ENCODE peak calls at places on chromosomes 1 and 21, in ten cellular contexts. Q is activated T-helper 1 cell treated with anti-CD3 and anti-CD28 coated beads, Interleukin-2, amount 50 U/mL, for 16 hours; D is stimulated activated CD4-positive, alpha-beta T cell treated with anti-CD3 and anti-CD28 coated beads, Interleukin-4, amount 100 ng/mL, for 1 hour; J is transverse colon; K is cardiac septum; Z is fibroblast of mammary gland; V is thyroid gland; P is RPMI7951; R is activated naive CD8-positive, alpha-beta T cell treated with anti-CD3 and anti-CD28 coated beads, Interleukin-2, amount 50 U/mL, for 24 hours; O is COR-L47. I is an unnamed sample.

GRCh38 chr1:212218911-212219310 is 66.3 kb upstream of the PPP2R5A start:
- DNase-seq in Q (no peak), D (no peak), J (no peak), K (no peak), Z (peak), V (no peak), P (peak), R (no peak), O (no peak), I (no peak)

GRCh38 chr1:176954242-176954641 is 210.3 kb downstream of the ASTN1 start:
- DNase-seq in Q (no peak), D (no peak), J (no peak), K (no peak), Z (peak), V (no peak), P (no peak), R (no peak), O (peak), I (no peak)

GRCh38 chr1:202351725-202352124 is 3.2 kb downstream of the PPP1R12B start:
- DNase-seq in Q (no peak), D (no peak), J (no peak), K (no peak), Z (peak), V (peak), P (no peak), R (no peak), O (no peak), I (no peak)

GRCh38 chr21:39105341-39105765 is 77.9 kb downstream of the PSMG1 start:
- DNase-seq in Q (no peak), D (no peak), J (no peak), K (no peak), Z (no peak), V (no peak), P (no peak), R (no peak), O (no peak), I (no peak)

GRCh38 chr1:58896211-58897183 is 112.7 kb upstream of the JUN start:
- DNase-seq in Q (no peak), D (no peak), J (peak), K (peak), Z (no peak), V (no peak), P (peak), R (no peak), O (peak), I (peak)

GRCh38 chr1:210129759-210130158 is 102.8 kb upstream of the SERTAD4 start:
- DNase-seq in Q (no peak), D (no peak), J (no peak), K (no peak), Z (no peak), V (no peak), P (peak), R (no peak), O (no peak), I (no peak)

GRCh38 chr1:152013664-152014237 is 20.1 kb upstream of the S100A10 start:
- DNase-seq in Q (no peak), D (peak), J (peak), K (no peak), Z (peak), V (peak), P (peak), R (peak), O (no peak), I (no peak)

GRCh38 chr1:230306158-230306557 is 120.0 kb downstream of the PGBD5 start:
- DNase-seq in Q (no peak), D (peak), J (no peak), K (peak), Z (no peak), V (no peak), P (no peak), R (peak), O (no peak), I (peak)

GRCh38 chr1:26277261-26277661 is 2.6 kb upstream of the SH3BGRL3 start:
- DNase-seq in Q (no peak), D (no peak), J (peak), K (no peak), Z (no peak), V (no peak), P (no peak), R (no peak), O (no peak), I (no peak)

GRCh38 chr1:109497449-109498160 is 3.7 kb downstream of the CYB561D1 start:
- DNase-seq in Q (no peak), D (no peak), J (no peak), K (no peak), Z (no peak), V (no peak), P (no peak), R (no peak), O (no peak), I (no peak)

GRCh38 chr1:84402060-84402459 is 3.8 kb downstream of the DNASE2B start:
- DNase-seq in Q (no peak), D (no peak), J (no peak), K (no peak), Z (peak), V (no peak), P (no peak), R (no peak), O (no peak), I (no peak)

GRCh38 chr1:39046811-39047210 is 20.7 kb downstream of the NDUFS5 start:
- DNase-seq in Q (no peak), D (no peak), J (no peak), K (no peak), Z (peak), V (no peak), P (peak), R (no peak), O (no peak), I (no peak)

GRCh38 chr1:145785481-145785880 is 38.4 kb downstream of the RNF115 start:
- DNase-seq in Q (no peak), D (no peak), J (no peak), K (no peak), Z (no peak), V (no peak), P (no peak), R (no peak), O (no peak), I (no peak)

GRCh38 chr1:160410412-160411005 is 10.1 kb downstream of the VANGL2 start:
- DNase-seq in Q (no peak), D (no peak), J (no peak), K (no peak), Z (no peak), V (no peak), P (no peak), R (no peak), O (no peak), I (no peak)

GRCh38 chr1:8817413-8818324 is at the start of gene RERE:
- DNase-seq in Q (peak), D (peak), J (peak), K (peak), Z (peak), V (peak), P (peak), R (peak), O (peak), I (peak)

GRCh38 chr1:156600733-156601121 is 552 bp downstream of the GPATCH4 start:
- DNase-seq in Q (no peak), D (no peak), J (no peak), K (peak), Z (peak), V (no peak), P (no peak), R (peak), O (no peak), I (no peak)

GRCh38 chr1:11707621-11708276 is 16.2 kb downstream of the DRAXIN start:
- DNase-seq in Q (no peak), D (no peak), J (peak), K (peak), Z (no peak), V (peak), P (no peak), R (no peak), O (peak), I (no peak)

GRCh38 chr1:108068141-108068540 is 103.2 kb upstream of the VAV3 start:
- DNase-seq in Q (no peak), D (no peak), J (no peak), K (no peak), Z (no peak), V (no peak), P (no peak), R (no peak), O (no peak), I (no peak)

GRCh38 chr21:41778974-41779600 is 12.2 kb upstream of the RIPK4 start:
- DNase-seq in Q (no peak), D (no peak), J (peak), K (no peak), Z (no peak), V (no peak), P (no peak), R (no peak), O (no peak), I (no peak)

GRCh38 chr1:100009458-100009857 is 39.7 kb downstream of the SLC35A3 start:
- DNase-seq in Q (no peak), D (no peak), J (no peak), K (no peak), Z (peak), V (no peak), P (peak), R (no peak), O (no peak), I (no peak)

GRCh38 chr1:103514920-103515503 is 10.5 kb upstream of the RNPC3 start:
- DNase-seq in Q (no peak), D (no peak), J (no peak), K (no peak), Z (peak), V (no peak), P (peak), R (no peak), O (peak), I (no peak)

GRCh38 chr21:44462090-44462833 is 7.0 kb downstream of the LRRC3 start:
- DNase-seq in Q (no peak), D (no peak), J (no peak), K (no peak), Z (no peak), V (no peak), P (no peak), R (no peak), O (no peak), I (no peak)

GRCh38 chr21:35026617-35027557 is 22.2 kb downstream of the RUNX1 start:
- DNase-seq in Q (peak), D (peak), J (peak), K (peak), Z (no peak), V (peak), P (peak), R (peak), O (no peak), I (peak)

GRCh38 chr21:29434081-29434480 is 135.4 kb downstream of the BACH1 start:
- DNase-seq in Q (no peak), D (no peak), J (no peak), K (no peak), Z (no peak), V (no peak), P (no peak), R (no peak), O (no peak), I (no peak)

GRCh38 chr1:156638189-156638588 is 3.7 kb upstream of the BCAN start:
- DNase-seq in Q (no peak), D (no peak), J (no peak), K (no peak), Z (no peak), V (no peak), P (no peak), R (no peak), O (no peak), I (no peak)

GRCh38 chr1:94962745-94963265 is 35.9 kb upstream of the CNN3 start:
- DNase-seq in Q (no peak), D (peak), J (peak), K (no peak), Z (peak), V (peak), P (peak), R (peak), O (no peak), I (no peak)